ENCODE peak calls at places on chromosomes 3 and 15, in four cellular contexts. L is lung, M is astrocyte of the cerebellum, B is AG04450. Z is an unnamed sample.

GRCh38 chr3:51622868-51623267 is 48.2 kb upstream of the TEX264 start:
- DNase-seq in L (no peak), M (peak), B (peak), Z (peak)

GRCh38 chr3:100590114-100590839 is 19.1 kb upstream of the ADGRG7 start:
- DNase-seq in L (peak), M (peak), B (peak), Z (peak)

GRCh38 chr15:33675246-33675645 is 293.1 kb upstream of the CHRM5 start:
- DNase-seq in L (no peak), M (peak), B (no peak), Z (peak)

GRCh38 chr3:71210257-71211002 is 373.1 kb downstream of the FOXP1 start:
- DNase-seq in L (peak), M (no peak), B (no peak), Z (peak)

GRCh38 chr3:87206635-87207034 is 20.5 kb upstream of the CHMP2B start:
- DNase-seq in L (no peak), M (no peak), B (no peak), Z (no peak)

GRCh38 chr3:171044828-171045793 is 18.6 kb upstream of the SLC2A2 start:
- DNase-seq in L (peak), M (peak), B (no peak), Z (peak)

GRCh38 chr3:146783446-146783845 is 178.3 kb upstream of the PLSCR5 start:
- DNase-seq in L (no peak), M (no peak), B (no peak), Z (peak)

GRCh38 chr3:128445357-128445756 is 21.3 kb downstream of the DNAJB8 start:
- DNase-seq in L (no peak), M (no peak), B (no peak), Z (no peak)

GRCh38 chr3:46214751-46215352 is 6.7 kb upstream of the CCR1 start:
- DNase-seq in L (peak), M (no peak), B (no peak), Z (no peak)

GRCh38 chr3:15783361-15783969 is 14.3 kb downstream of the ANKRD28 start:
- DNase-seq in L (no peak), M (peak), B (no peak), Z (peak)

GRCh38 chr3:79994397-79994796 is 226.6 kb upstream of the ROBO1 start:
- DNase-seq in L (no peak), M (no peak), B (no peak), Z (no peak)

GRCh38 chr15:81516461-81516860 is 142.4 kb upstream of the TMC3 start:
- DNase-seq in L (no peak), M (peak), B (no peak), Z (peak)

GRCh38 chr3:108223928-108224327 is 1.7 kb upstream of the IFT57 start:
- DNase-seq in L (no peak), M (no peak), B (no peak), Z (peak)

GRCh38 chr15:33215941-33216872 is 21.7 kb upstream of the FMN1 start:
- DNase-seq in L (no peak), M (no peak), B (no peak), Z (peak)

GRCh38 chr3:114389156-114389555 is 95.3 kb downstream of the TIGIT start:
- DNase-seq in L (no peak), M (no peak), B (no peak), Z (no peak)

GRCh38 chr15:95444860-95445259 is 885.6 kb upstream of the NR2F2 start:
- DNase-seq in L (no peak), M (no peak), B (no peak), Z (no peak)

GRCh38 chr15:95442107-95442719 is 888.3 kb upstream of the NR2F2 start:
- DNase-seq in L (no peak), M (no peak), B (no peak), Z (no peak)

GRCh38 chr15:95440712-95441111 is 889.8 kb upstream of the NR2F2 start:
- DNase-seq in L (no peak), M (no peak), B (no peak), Z (no peak)

DNA sequence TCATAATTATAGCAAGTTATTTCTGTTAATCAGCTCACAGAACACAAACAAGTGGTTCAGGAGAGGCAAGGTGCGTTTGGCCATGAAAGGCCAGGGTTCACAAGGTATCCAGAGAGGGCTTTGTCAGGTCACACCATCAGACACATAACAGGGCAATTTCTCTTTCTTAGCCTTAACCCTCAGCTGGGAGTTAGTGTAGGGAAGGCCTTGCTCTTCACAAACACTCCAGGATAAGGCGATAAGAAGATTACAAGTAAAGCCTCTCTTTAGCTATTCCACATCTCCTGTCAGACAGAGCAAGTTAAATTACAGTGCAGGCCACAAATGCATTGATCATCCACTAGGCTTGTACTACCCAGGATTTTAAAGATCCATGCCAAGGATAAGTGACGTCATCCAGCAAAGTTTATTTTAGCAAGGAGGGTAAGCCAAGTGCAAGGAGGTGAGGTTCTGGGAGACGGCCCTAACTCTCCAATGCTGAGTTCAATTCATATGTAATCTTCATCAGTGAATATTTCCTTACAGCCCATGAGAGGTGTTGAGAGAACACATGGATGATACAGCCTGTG is 890.6 kb upstream of the NR2F2 start:
- DNase-seq in L (no peak), M (peak), B (no peak), Z (no peak)
- TF ChIP-seq CTCF in L (no peak), M (no peak), B (no peak), Z (no peak)

GRCh38 chr15:85333132-85333831 is 47.1 kb upstream of the AKAP13 start:
- DNase-seq in L (no peak), M (peak), B (peak), Z (peak)

GRCh38 chr15:85330941-85331588 is 49.3 kb upstream of the AKAP13 start:
- DNase-seq in L (peak), M (peak), B (no peak), Z (peak)

GRCh38 chr15:85334241-85334640 is 46.2 kb upstream of the AKAP13 start:
- DNase-seq in L (no peak), M (no peak), B (no peak), Z (no peak)

GRCh38 chr15:85329561-85330421 is 50.6 kb upstream of the AKAP13 start:
- DNase-seq in L (no peak), M (no peak), B (no peak), Z (peak)

GRCh38 chr15:85331666-85332261 is 48.6 kb upstream of the AKAP13 start:
- DNase-seq in L (peak), M (no peak), B (no peak), Z (no peak)
- H3K4me3 ChIP-seq in L (no peak), M (no peak), B (no peak), Z (no peak)

DNA sequence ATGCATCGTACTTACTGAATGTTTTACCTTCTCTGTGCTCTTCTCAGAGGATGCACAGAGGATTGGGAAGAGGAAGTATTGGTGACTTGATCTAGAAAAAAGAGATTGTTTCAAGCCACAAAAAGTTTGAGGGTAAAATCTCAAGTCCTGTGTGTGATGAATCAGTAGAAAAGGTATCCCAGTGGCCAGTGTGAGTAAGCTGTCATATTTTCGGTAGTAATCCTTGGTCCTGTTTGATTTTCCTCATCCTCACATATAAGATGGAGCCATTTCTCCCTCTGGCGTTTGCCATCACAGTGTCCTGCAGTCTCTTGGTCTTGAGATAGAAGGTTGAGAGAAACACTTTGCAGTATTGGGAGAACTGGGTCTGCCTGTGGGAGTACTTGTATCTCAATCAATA is 166.8 kb downstream of the LPP start:
- DNase-seq in L (no peak), M (peak), B (peak), Z (peak)
- TF ChIP-seq CTCF in L (no peak), M (no peak), B (peak), Z (peak)

GRCh38 chr3:84962460-84962859 is 3.7 kb downstream of the CADM2 start:
- DNase-seq in L (no peak), M (no peak), B (no peak), Z (no peak)

GRCh38 chr3:84961492-84962255 is 2.9 kb downstream of the CADM2 start:
- DNase-seq in L (no peak), M (no peak), B (no peak), Z (no peak)

GRCh38 chr3:84959470-84960380 is 936 bp downstream of the CADM2 start:
- DNase-seq in L (no peak), M (no peak), B (no peak), Z (no peak)

GRCh38 chr3:84960581-84960980 is 1.8 kb downstream of the CADM2 start:
- DNase-seq in L (no peak), M (no peak), B (no peak), Z (no peak)

GRCh38 chr3:84960994-84961393 is 2.2 kb downstream of the CADM2 start:
- DNase-seq in L (no peak), M (no peak), B (no peak), Z (no peak)
- H3K4me3 ChIP-seq in L (no peak), M (peak), B (no peak), Z (no peak)

GRCh38 chr15:101251830-101252820 is at the start of gene CHSY1:
- DNase-seq in L (peak), M (peak), B (peak), Z (peak)
- TF ChIP-seq CTCF in L (peak), M (no peak), B (no peak), Z (no peak)

DNA sequence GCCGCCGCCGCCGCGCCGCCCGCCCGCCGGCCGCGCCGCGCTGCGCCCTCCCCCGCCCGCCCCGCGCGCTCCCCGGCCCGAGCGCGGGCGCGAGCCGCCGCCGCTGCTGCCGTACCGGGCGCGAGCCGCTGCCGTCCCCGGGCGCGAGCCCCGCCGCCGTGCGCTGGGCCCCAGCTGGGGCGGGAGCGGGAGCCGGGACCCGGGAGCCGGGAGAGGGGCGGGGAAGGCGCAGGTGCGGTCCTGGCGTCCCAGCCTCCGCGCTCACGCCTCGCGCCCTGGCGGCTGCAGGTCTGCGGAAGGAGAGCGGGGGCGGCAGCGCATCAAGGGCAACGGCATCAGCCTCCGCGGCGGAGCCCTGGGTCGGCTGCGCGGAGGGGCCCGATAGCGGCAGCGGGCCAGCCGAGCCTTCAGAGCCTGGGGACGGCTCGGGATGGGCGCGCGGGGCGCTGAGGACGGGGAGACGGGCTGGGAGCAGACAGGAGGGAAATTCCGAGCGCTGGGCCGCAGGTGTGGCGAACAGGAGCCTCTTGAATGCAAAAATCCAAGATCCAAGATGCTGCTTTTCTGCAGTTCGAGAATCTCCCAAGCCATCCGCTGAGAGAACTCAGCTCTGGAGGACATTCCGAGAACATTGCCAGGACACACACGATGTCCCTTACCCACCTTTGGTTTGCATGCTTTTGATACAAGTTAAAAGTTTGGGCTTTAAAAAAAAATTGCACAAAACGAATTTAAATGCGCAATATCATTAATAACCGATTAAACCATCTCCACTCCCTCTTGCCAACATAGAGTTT is 251.1 kb downstream of the TJP1 start:
- DNase-seq in L (no peak), M (no peak), B (no peak), Z (no peak)
- H3K4me3 ChIP-seq in L (peak), M (peak), B (peak), Z (no peak)

GRCh38 chr15:100914876-100915275 is 4.3 kb upstream of the LRRK1 start:
- DNase-seq in L (peak), M (no peak), B (no peak), Z (no peak)
- TF ChIP-seq CTCF in L (no peak), M (peak), B (peak), Z (peak)

GRCh38 chr15:57363661-57364060 is 12.6 kb upstream of the CGNL1 start:
- DNase-seq in L (no peak), M (no peak), B (no peak), Z (no peak)
- H3K4me3 ChIP-seq in L (no peak), M (no peak), B (no peak), Z (no peak)

Z was measured in AG10803.